ENCODE peak calls at places on chromosome X, in four cellular contexts. S is endothelial cell of umbilical vein, U is SK-N-MC, P is fibroblast of lung. Y is an unnamed sample.

GRCh38 chrX:77493677-77494553 is 46.7 kb downstream of the FGF16 start:
- DNase-seq in U (peak), S (no peak), P (peak), Y (peak)

GRCh38 chrX:137195991-137196390 is 162.2 kb upstream of the GPR101 start:
- DNase-seq in U (no peak), P (no peak), S (no peak), Y (peak)

GRCh38 chrX:125436855-125437254 is 117.2 kb downstream of the TEX13C start:
- DNase-seq in S (no peak), U (peak), P (no peak), Y (peak)

GRCh38 chrX:19354625-19355024 is 10.9 kb downstream of the PDHA1 start:
- DNase-seq in S (no peak), U (no peak), P (no peak), Y (no peak)

GRCh38 chrX:24020280-24020876 is 6.6 kb downstream of the KLHL15 start:
- DNase-seq in S (no peak), P (peak), U (no peak), Y (peak)

GRCh38 chrX:8868070-8868795 is 67.0 kb upstream of the FAM9A start:
- DNase-seq in U (no peak), P (peak), S (no peak), Y (peak)

GRCh38 chrX:49192722-49193328 is 6.7 kb upstream of the PRICKLE3 start:
- DNase-seq in S (peak), U (no peak), P (peak), Y (peak)

GRCh38 chrX:111568356-111568755 is 56.9 kb downstream of the SERTM2 start:
- DNase-seq in S (no peak), P (no peak), U (no peak), Y (peak)

GRCh38 chrX:56763556-56764152 is 34.6 kb downstream of the NBDY start:
- DNase-seq in S (no peak), U (no peak), P (no peak), Y (no peak)

GRCh38 chrX:103330601-103331397 is 760 bp downstream of the TCEAL7 start:
- DNase-seq in S (peak), P (peak), U (no peak), Y (peak)

GRCh38 chrX:153061732-153062131 is 5.5 kb downstream of the PNMA3 start:
- DNase-seq in S (no peak), P (peak), U (no peak), Y (peak)

GRCh38 chrX:107549504-107549903 is 78.8 kb upstream of the PRPS1 start:
- DNase-seq in P (no peak), U (no peak), S (no peak), Y (no peak)

GRCh38 chrX:39491548-39492297 is 606.0 kb downstream of the BCOR start:
- DNase-seq in P (no peak), S (no peak), U (no peak), Y (no peak)

GRCh38 chrX:48025561-48025960 is 18.8 kb downstream of the SPACA5 start:
- DNase-seq in U (peak), P (peak), S (peak), Y (peak)

GRCh38 chrX:101383679-101384078 is 2.3 kb downstream of the BTK start:
- DNase-seq in S (no peak), P (no peak), U (no peak), Y (no peak)

GRCh38 chrX:116357317-116357716 is 79.1 kb upstream of the SLC6A14 start:
- DNase-seq in S (no peak), U (no peak), P (no peak), Y (no peak)

GRCh38 chrX:135893294-135893817 is at the start of the genes CT45A10 and SAGE1:
- DNase-seq in U (no peak), P (no peak), S (no peak), Y (no peak)
- H3K27ac ChIP-seq in U (no peak), P (no peak), S (no peak), Y (no peak)

DNA sequence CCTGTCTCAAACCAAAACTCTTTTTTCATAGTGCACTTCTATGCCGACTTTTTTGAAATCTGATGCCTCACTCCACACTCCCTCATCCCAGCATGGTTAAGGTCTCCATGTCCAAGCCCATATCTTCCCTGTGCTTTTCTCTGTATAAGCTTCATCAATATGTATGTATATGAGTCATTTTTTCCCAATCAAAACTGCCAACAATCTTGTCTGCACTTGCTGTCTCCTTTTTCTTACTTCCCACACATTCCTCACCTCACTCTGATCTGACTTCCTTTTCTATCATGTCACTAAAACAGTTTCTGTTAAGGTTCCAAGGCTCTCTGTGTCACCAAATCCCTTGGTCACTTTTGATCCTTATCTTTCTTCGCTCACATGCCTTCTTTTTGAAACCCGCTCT is 88.2 kb upstream of the GPR50 start:
- DNase-seq in P (no peak), U (no peak), S (no peak), Y (no peak)
- TF ChIP-seq EZH2 in P (no peak), U (no peak), S (no peak), Y (no peak)

GRCh38 chrX:25853002-25853479 is 285.1 kb upstream of the MAGEB18 start:
- DNase-seq in S (no peak), U (no peak), P (no peak), Y (no peak)

GRCh38 chrX:25860322-25860721 is 277.8 kb upstream of the MAGEB18 start:
- DNase-seq in S (no peak), U (no peak), P (no peak), Y (no peak)

DNA sequence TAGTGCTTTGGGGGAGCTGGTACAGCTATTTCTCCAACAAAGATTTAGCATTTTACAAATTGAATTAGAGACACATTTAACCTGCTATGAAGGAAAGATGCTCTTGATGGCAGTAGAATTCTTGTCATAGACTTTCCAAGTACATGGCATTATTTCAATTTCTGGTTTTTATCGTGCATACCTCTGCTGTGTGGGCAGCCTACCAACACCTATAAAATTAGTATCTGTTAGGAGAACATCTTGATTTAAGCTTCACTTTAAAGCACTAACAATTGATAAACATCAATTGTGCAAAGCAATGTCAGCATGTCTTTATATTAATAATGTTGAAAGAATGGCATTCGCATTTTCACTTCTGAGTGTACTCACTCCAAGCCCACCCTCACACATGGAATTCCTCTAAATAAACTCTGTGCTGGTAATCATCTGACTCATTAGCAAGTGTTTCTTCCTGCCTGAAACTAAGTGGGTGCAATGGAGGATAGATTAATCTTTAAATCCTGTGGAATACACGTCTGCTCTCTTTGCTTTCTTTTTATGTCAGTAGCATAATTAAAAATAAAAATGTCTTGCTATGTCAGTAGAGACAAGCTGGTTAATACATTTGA is 279.8 kb upstream of the MAGEB18 start:
- DNase-seq in P (peak), S (peak), U (no peak), Y (no peak)
- H3K27ac ChIP-seq in P (no peak), S (peak), U (no peak), Y (no peak)

DNA sequence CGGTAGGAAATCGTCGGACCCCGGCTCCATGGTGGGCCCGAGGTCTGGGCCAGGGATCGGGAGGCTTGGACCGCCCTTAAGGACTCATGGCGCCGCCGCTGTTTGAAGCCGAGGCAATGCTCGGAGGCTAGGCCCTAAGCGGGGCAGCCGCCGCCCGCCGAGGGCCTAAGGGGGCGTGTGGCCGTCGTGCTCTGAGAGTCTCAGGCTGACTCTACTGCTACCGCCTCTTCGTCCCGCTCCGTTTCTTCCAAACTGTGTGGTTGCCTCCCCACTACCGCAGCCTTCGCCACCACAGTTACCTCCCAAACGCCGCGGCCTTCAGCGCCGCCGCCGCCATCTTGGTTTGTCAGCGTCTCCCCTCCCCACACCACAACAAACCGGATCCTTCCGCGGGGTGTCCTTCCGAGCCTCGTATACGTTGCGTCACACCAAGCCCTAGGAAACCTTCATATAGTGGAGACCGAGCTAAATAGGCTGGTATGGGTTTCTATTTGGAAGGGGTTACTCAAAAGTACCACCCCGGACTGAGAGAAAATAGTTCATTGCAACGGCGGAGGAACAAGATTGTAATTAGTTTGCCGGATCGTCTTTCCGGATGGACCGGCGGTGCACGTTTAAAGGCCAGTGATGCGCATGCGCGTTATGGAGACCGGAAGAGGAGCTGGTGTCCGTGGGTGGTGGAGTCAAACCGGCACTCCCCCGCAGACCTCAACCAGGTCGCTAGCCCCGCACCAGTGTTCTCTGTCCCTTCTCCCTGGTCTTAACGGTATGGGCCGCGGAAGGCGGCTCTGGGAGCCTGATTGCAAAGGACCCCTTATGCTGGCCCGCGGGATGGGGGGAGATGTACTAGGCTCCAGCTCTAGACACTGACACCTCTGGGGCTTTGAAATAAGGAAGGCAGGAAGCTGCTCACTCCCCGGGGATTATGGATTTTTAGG is at the start of gene KDM5C:
- DNase-seq in S (peak), P (peak), U (peak), Y (peak)
- TF ChIP-seq EZH2 in S (no peak), P (no peak), U (no peak), Y (no peak)

GRCh38 chrX:13103111-13103913 is 58.9 kb upstream of the FAM9C start:
- DNase-seq in P (no peak), U (no peak), S (no peak), Y (peak)
- H3K27ac ChIP-seq in P (no peak), U (no peak), S (peak), Y (peak)

GRCh38 chrX:13692771-13693231 is 3.9 kb downstream of the RAB9A start:
- DNase-seq in S (no peak), P (no peak), U (no peak), Y (no peak)
- TF ChIP-seq EZH2 in S (no peak), P (no peak), U (no peak), Y (no peak)

DNA sequence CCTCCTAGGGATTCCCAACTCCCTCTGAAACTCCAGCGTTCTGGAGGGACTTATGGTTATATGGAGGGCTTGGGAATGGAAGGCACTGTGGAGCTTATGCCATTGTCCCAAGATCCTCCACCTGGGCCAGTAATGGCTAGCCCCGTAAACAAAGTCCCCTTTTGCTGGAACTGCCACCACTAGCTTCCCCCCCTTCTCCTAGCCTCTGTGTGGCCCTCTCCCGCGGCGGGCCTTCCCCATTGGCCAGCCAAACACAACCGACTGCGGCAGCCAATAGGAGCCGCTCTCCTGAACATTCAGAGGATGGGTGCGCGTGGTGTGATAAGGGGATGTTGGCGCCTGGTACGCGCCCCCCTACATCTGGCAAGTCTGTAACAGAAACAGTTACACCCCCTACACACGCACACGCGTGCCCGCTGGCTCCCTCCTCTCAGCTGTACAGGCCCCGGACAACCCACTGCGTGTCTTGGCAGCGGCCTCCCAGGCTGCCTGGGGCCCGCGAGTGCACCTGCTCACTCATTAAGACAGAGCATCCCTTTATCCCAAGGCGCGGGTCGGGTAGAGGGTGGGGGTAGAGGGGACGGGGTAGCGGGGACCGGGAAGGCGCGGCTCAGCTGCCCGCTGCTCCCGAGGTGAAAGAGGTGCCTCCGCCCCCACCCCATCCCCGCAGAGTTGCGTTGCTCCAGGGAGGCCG is 863 bp upstream of the RAB33A start:
- DNase-seq in P (no peak), U (no peak), S (no peak), Y (peak)
- H3K27ac ChIP-seq in P (no peak), U (no peak), S (no peak), Y (no peak)

DNA sequence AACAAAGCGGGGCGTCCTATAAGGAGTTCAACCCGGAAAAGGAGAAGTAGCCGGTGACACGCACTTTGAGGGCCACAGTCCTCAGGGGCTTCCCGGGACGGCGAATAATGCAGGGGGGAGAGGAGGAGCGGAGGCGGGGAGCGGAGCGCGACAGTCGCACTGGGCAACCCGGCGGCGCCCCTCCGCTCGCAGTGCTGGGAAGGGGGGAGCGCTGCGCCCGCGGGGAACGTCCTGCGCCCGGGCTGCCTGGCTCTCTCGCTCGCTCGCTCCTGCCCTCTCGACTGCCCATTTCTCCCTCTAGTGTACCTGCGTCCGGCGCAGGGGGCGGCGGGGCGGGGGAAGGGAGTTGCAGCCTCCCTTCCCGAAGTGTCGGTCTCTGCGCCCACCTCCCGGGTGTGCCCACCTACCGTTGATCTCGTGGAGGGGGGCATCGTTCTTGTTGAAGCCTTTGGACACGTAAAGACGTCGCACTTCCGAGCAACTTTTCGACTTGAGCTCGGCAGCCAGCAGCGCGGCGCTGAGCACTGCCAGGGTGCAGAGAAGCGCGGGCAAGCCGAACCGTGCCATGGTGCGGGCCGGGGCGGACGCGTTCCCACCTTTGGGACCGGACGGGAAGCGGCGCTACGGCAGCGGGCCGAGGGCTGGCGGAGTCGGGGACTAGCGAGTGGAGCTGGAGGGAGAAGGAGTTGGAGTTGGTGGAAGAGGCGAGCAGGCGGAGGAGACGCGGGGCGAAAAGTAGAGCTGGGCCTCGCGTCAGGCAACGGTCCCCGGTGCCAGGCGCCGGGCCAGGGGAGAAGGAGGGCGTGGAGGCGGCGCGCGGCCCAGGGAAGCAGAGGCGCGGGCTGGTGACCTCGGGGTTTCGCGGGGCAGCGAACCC is 652 bp downstream of the GPC4 start:
- DNase-seq in P (peak), S (no peak), U (no peak), Y (peak)
- TF ChIP-seq EZH2 in P (peak), S (peak), U (no peak), Y (no peak)

GRCh38 chrX:37872303-37872655 is 24.9 kb upstream of the DYNLT3 start:
- DNase-seq in U (no peak), P (no peak), S (no peak), Y (no peak)
- H3K27ac ChIP-seq in U (no peak), P (no peak), S (no peak), Y (peak)

Y was measured in GM23248.